ENCODE peak calls at places on chromosomes 5 and 9, in seven cellular contexts. K is mesendoderm, V is fibroblast of pulmonary artery, J is iris pigment epithelial cell, Q is prostate gland, B is stomach, M is PC-9. A is an unnamed sample.

GRCh38 chr5:37638897-37639296 is 200.9 kb downstream of the GDNF start:
- DNase-seq in Q (no peak), J (peak), V (no peak), M (no peak), B (no peak), K (no peak), A (no peak)

GRCh38 chr9:136110082-136111061 is 8.3 kb downstream of the TMEM250 start:
- DNase-seq in M (no peak), B (no peak), J (peak), K (peak), V (peak), Q (no peak), A (no peak)

GRCh38 chr5:76930083-76930482 is 22.8 kb upstream of the CRHBP start:
- DNase-seq in K (no peak), V (no peak), M (no peak), J (no peak), Q (no peak), B (no peak), A (no peak)

GRCh38 chr9:117739620-117740347 is 35.6 kb downstream of the TLR4 start:
- DNase-seq in Q (no peak), B (no peak), V (no peak), J (no peak), K (no peak), M (no peak), A (no peak)

GRCh38 chr5:5066276-5067186 is 73.6 kb upstream of the ADAMTS16 start:
- DNase-seq in M (no peak), K (peak), V (no peak), Q (no peak), B (no peak), J (no peak), A (no peak)

GRCh38 chr5:160649304-160649703 is 202.7 kb downstream of the ATP10B start:
- DNase-seq in Q (no peak), V (no peak), J (no peak), M (no peak), B (no peak), K (peak), A (peak)

GRCh38 chr9:128297221-128297773 is 21.2 kb downstream of the SWI5 start:
- DNase-seq in Q (no peak), J (no peak), M (no peak), K (no peak), V (no peak), B (peak), A (no peak)

GRCh38 chr9:77063645-77064285 is 44.3 kb downstream of the FOXB2 start:
- DNase-seq in Q (no peak), K (no peak), J (peak), B (no peak), M (no peak), V (peak), A (no peak)

GRCh38 chr5:137957948-137958347 is 68.7 kb downstream of the PKD2L2 start:
- DNase-seq in M (no peak), B (no peak), Q (no peak), V (peak), J (no peak), K (no peak), A (no peak)

GRCh38 chr9:131310833-131311554 is 21.5 kb downstream of the PLPP7 start:
- DNase-seq in V (no peak), J (no peak), K (peak), M (no peak), B (peak), Q (no peak), A (peak)

GRCh38 chr5:9545959-9546851 is at the start of gene SEMA5A:
- DNase-seq in Q (peak), K (peak), J (peak), V (peak), B (peak), M (peak), A (peak)

GRCh38 chr9:37976714-37977477 is 73.0 kb upstream of the SLC25A51 start:
- DNase-seq in V (peak), B (no peak), M (no peak), Q (peak), J (peak), K (no peak), A (no peak)

GRCh38 chr9:133842721-133843227 is 104.6 kb upstream of the SARDH start:
- DNase-seq in K (no peak), J (no peak), V (no peak), M (no peak), Q (no peak), B (no peak), A (peak)

GRCh38 chr5:42840279-42840678 is 28.6 kb upstream of the SELENOP start:
- DNase-seq in V (peak), Q (peak), B (peak), J (peak), K (no peak), M (no peak), A (no peak)

GRCh38 chr5:1673042-1673674 is 126.5 kb downstream of the MRPL36 start:
- DNase-seq in V (peak), B (peak), M (no peak), J (peak), Q (no peak), K (peak), A (no peak)

GRCh38 chr5:118651002-118651401 is 337.3 kb downstream of the DTWD2 start:
- DNase-seq in J (no peak), Q (no peak), K (no peak), M (no peak), B (no peak), V (no peak), A (no peak)

GRCh38 chr9:112917027-112917986 is 26.6 kb upstream of the SLC46A2 start:
- DNase-seq in V (no peak), M (no peak), Q (no peak), K (no peak), J (no peak), B (no peak), A (no peak)

GRCh38 chr9:2725126-2725525 is 7.8 kb downstream of the KCNV2 start:
- DNase-seq in M (no peak), Q (no peak), K (peak), J (no peak), B (no peak), V (no peak), A (no peak)

GRCh38 chr5:131647078-131647769 is 12.2 kb upstream of the RAPGEF6 start:
- DNase-seq in Q (no peak), J (no peak), V (no peak), M (no peak), K (no peak), B (no peak), A (no peak)

GRCh38 chr5:80736730-80737129 is 81.9 kb upstream of the DHFR start:
- DNase-seq in M (no peak), B (no peak), J (peak), V (no peak), K (no peak), Q (no peak), A (peak)

GRCh38 chr5:76256116-76256889 is 146.8 kb upstream of the IQGAP2 start:
- DNase-seq in J (peak), M (peak), Q (peak), V (peak), K (peak), B (peak), A (peak)

GRCh38 chr5:58085800-58086199 is 374.1 kb downstream of the PLK2 start:
- DNase-seq in B (peak), V (peak), M (peak), Q (no peak), K (no peak), J (peak), A (peak)

GRCh38 chr9:15155826-15156225 is 151.2 kb downstream of the TTC39B start:
- DNase-seq in M (no peak), B (no peak), K (no peak), Q (no peak), V (peak), J (peak), A (peak)

GRCh38 chr5:67942451-67942830 is 273.1 kb upstream of the PIK3R1 start:
- DNase-seq in B (no peak), Q (no peak), J (peak), M (no peak), V (no peak), K (no peak), A (no peak)

GRCh38 chr9:91800473-91800872 is 149.6 kb downstream of the ROR2 start:
- DNase-seq in K (no peak), J (no peak), M (no peak), V (no peak), B (no peak), Q (no peak), A (no peak)

A was measured in NCI-H69.